ENCODE peak calls at places on chromosomes 3 and 15, in four cellular contexts. K is GM12878, B is HepG2, V is K562. R is an unnamed sample.
A peak's percentile ranks its signal among the peaks of the same experiment; 100 is the strongest.

GRCh38 chr3:45736707-45737106 is 47.5 kb downstream of the SACM1L start:
- DNase-seq in V (no peak), K (no peak), B (no peak), R (no peak)

GRCh38 chr15:67840747-67841634 is 1.1 kb upstream of the RNU6-1 start:
- DNase-seq in V (no peak), K (no peak), B (peak; percentile 50), R (no peak)

GRCh38 chr3:72413228-72413627 is 435.0 kb downstream of the SHQ1 start:
- DNase-seq in V (no peak), K (no peak), B (peak; percentile 39), R (no peak)

GRCh38 chr3:42216820-42217416 is 49.1 kb downstream of the CCK start:
- DNase-seq in V (no peak), B (no peak), K (no peak), R (no peak)

GRCh38 chr15:97052526-97052925 is 722.0 kb downstream of the NR2F2 start:
- DNase-seq in K (no peak), B (no peak), V (no peak), R (no peak)

GRCh38 chr15:56286213-56286612 is 42.5 kb upstream of the RFX7 start:
- DNase-seq in B (no peak), V (peak; percentile 5), K (no peak), R (no peak)

GRCh38 chr15:100809151-100809550 is 70.5 kb upstream of the ALDH1A3 start:
- DNase-seq in B (no peak), V (no peak), K (no peak), R (no peak)

GRCh38 chr15:68497206-68497910 is 65.4 kb upstream of the ITGA11 start:
- DNase-seq in K (no peak), V (no peak), B (no peak), R (no peak)

GRCh38 chr3:39000008-39000450 is 51.7 kb downstream of the SCN11A start:
- DNase-seq in B (peak; percentile 60), V (peak; percentile 67), K (peak; percentile 35), R (peak; percentile 49)

GRCh38 chr3:38349684-38350359 is 3.2 kb downstream of the XYLB start:
- DNase-seq in B (no peak), K (no peak), V (no peak), R (no peak)

GRCh38 chr3:177320765-177321247 is 123.5 kb upstream of the TBL1XR1 start:
- DNase-seq in V (no peak), K (no peak), B (no peak), R (no peak)

GRCh38 chr3:88141458-88142083 is 8.2 kb upstream of the C3orf38 start:
- DNase-seq in V (no peak), K (no peak), B (no peak), R (no peak)

GRCh38 chr15:99409097-99409473 is 156.7 kb upstream of the MEF2A start:
- DNase-seq in K (no peak), B (peak; percentile 66), V (no peak), R (no peak)

GRCh38 chr3:66153961-66154923 is 66.6 kb upstream of the SLC25A26 start:
- DNase-seq in V (no peak), B (no peak), K (no peak), R (peak; percentile 34)

GRCh38 chr3:37718647-37719046 is 143.0 kb upstream of the CTDSPL start:
- DNase-seq in V (no peak), K (no peak), B (no peak), R (no peak)

GRCh38 chr3:65146149-65146548 is 458.3 kb upstream of the ADAMTS9 start:
- DNase-seq in B (no peak), K (no peak), V (no peak), R (no peak)

GRCh38 chr3:143977326-143978262 is 6.0 kb downstream of the DIPK2A start:
- DNase-seq in V (no peak), B (no peak), K (no peak), R (no peak)

GRCh38 chr15:57727031-57727430 is 20.5 kb downstream of the POLR2M start:
- DNase-seq in K (no peak), B (no peak), V (no peak), R (no peak)

GRCh38 chr3:45464336-45464809 is 76.0 kb downstream of the LARS2 start:
- DNase-seq in B (no peak), K (no peak), V (peak; percentile 73), R (no peak)

GRCh38 chr3:5428607-5429516 is 241.4 kb downstream of the EDEM1 start:
- DNase-seq in B (no peak), K (peak; percentile 77), V (peak; percentile 94), R (no peak)

GRCh38 chr3:52848617-52849016 is 13.8 kb upstream of the MUSTN1 start:
- DNase-seq in K (no peak), B (no peak), V (peak; percentile 15), R (no peak)

GRCh38 chr15:52523192-52523591 is 5.5 kb downstream of the MYO5A start:
- DNase-seq in V (no peak), B (no peak), K (no peak), R (no peak)

GRCh38 chr3:9230596-9230995 is 18.9 kb downstream of the SRGAP3 start:
- DNase-seq in K (no peak), V (no peak), B (no peak), R (no peak)

GRCh38 chr3:45055032-45055410 is 28.9 kb downstream of the CLEC3B start:
- DNase-seq in B (no peak), K (no peak), V (no peak), R (no peak)

GRCh38 chr3:150639262-150639661 is 36.1 kb downstream of the SELENOT start:
- DNase-seq in V (no peak), K (no peak), B (no peak), R (no peak)

GRCh38 chr3:62372621-62373041 is 719 bp downstream of the FEZF2 start:
- DNase-seq in B (no peak), V (no peak), K (no peak), R (no peak)

GRCh38 chr3:62370112-62371031 is 3.0 kb downstream of the FEZF2 start:
- DNase-seq in K (no peak), V (no peak), B (no peak), R (no peak)

GRCh38 chr3:62371032-62371734 is 2.2 kb downstream of the FEZF2 start:
- DNase-seq in V (no peak), B (no peak), K (no peak), R (no peak)

GRCh38 chr3:62373215-62373614 is at the start of gene FEZF2:
- DNase-seq in K (no peak), V (no peak), B (no peak), R (no peak)

DNA sequence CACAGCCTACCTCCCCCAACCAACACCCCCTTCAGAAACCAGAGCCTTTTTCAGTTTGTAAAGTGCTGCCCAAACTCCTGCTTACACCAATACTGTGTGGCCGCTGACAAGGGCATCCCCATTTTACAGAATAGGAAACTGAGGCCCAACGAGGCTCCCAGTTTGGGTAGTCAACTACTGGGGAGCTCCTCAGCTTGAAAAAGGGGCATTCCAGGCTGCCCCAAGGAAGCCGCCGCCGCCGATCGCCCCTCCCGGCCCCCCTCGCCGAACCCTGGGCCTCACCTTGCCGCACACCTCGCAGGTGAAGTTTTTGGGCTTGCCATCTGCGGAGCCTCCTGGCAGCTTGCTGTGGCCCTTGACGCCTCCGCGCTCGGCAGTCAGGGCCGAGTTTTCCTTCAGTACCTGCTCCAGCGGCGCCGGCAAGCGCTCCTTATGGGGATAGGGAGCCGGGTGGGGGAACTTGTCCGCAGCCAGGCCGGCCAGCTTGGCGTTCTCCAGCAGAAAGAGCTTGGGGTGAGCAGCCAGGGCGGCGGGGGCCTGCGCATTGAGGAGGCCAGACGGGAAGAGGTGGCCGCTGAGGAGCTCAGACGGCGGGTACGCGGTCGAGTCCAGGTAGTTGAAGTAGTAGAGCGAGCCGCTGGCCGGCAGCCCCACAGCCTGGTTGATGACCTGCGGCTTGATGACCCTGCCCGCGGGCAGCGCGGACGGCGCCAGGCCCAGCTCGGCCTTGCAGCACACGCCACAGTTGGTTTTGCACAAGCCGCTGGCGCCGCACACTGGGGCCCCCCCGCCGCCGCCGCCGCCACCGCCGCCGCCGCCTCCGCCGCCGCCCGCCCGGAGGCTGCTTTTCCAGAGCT is 1.4 kb downstream of the FEZF2 start:
- DNase-seq in B (no peak), V (no peak), K (no peak), R (no peak)
- TF ChIP-seq FOXM1 in B (no peak), V (no peak), K (no peak), R (no peak)

DNA sequence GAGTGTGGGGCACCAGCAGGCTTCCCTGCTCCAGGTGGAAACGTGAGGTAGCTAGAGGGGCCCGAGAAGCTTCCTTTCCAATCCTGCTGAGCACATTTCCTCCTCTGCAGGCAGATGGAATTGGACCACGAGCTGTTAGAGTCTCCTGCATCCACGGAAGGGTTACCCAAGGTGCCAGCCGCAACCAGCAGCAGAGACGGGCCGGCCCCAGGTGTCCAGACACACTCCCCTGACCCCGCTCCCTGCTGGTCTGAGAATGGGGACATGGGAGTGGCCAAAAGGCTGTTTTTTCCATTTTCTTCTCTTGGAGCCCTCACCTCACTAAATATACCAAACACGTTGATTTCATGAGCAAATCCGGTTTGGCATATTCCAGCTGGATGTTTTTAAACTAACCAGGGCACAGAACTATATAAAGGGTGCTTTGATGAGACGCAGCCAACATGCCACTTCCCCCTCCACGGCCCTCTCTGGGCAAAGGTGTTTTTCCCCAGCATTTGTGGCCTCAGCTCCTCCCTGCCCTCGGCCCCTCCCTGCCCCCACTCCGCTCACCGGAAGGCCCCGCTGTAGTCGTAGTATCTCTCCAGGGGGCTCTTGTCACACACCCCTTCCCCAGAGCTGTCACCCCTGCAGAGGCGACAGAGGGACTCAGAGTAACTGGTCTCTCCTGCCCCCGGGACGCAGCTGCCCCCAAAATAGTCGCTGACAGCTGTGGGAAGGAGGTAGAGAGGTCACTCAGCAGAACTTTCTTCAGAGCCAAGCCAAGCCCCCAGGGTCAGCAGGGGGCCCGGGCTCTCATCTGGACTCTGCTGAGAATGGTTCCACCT is 7.0 kb downstream of the MELTF start:
- DNase-seq in B (no peak), V (no peak), K (no peak), R (no peak)
- TF ChIP-seq BHLHE40 in B (no peak), V (no peak), K (no peak), R (no peak)

GRCh38 chr3:129121016-129121791 is 400 bp downstream of the RAB43 start:
- DNase-seq in K (no peak), V (no peak), B (no peak), R (no peak)
- TF ChIP-seq FOXM1 in K (no peak), V (no peak), B (no peak), R (no peak)

GRCh38 chr3:137065381-137065780 is 107.6 kb downstream of the IL20RB start:
- DNase-seq in B (no peak), K (no peak), V (no peak), R (no peak)
- TF ChIP-seq BHLHE40 in B (no peak), K (no peak), V (no peak), R (no peak)

GRCh38 chr3:34015204-34016142 is 217.0 kb downstream of the PDCD6IP start:
- DNase-seq in B (peak; percentile 52), K (no peak), V (peak; percentile 62), R (peak; percentile 30)
- TF ChIP-seq FOXM1 in B (no peak), K (no peak), V (no peak), R (no peak)

GRCh38 chr3:156290917-156291268 is 170.5 kb downstream of the KCNAB1 start:
- DNase-seq in V (no peak), K (no peak), B (no peak), R (no peak)

GRCh38 chr3:156297582-156297981 is 177.2 kb downstream of the KCNAB1 start:
- DNase-seq in K (no peak), B (no peak), V (no peak), R (no peak)

GRCh38 chr3:156298014-156298413 is 177.6 kb downstream of the KCNAB1 start:
- DNase-seq in B (no peak), K (no peak), V (no peak), R (no peak)

GRCh38 chr3:156291269-156292123 is 171.1 kb downstream of the KCNAB1 start:
- DNase-seq in K (no peak), B (no peak), V (no peak), R (no peak)

GRCh38 chr3:156293566-156293965 is 173.2 kb downstream of the KCNAB1 start:
- DNase-seq in K (no peak), B (no peak), V (no peak), R (no peak)
- TF ChIP-seq BHLHE40 in K (no peak), B (no peak), V (no peak), R (no peak)

R was measured in HEK293T.